ENCODE peak calls at places on chromosomes 1 and 21, in ten cellular contexts. F, U, H, X, W, V, D, G, P and Y are unnamed samples.

GRCh38 chr1:70891444-70891843 is 156.2 kb downstream of the PTGER3 start:
- DNase-seq in F (no peak), U (no peak), H (no peak), X (no peak), W (no peak), V (no peak), D (no peak), G (no peak), P (no peak), Y (no peak)

GRCh38 chr1:231626951-231627614 is 493 bp downstream of the DISC1 start:
- DNase-seq in F (no peak), U (peak; percentile 19), H (peak; percentile 40), X (no peak), W (peak; percentile 49), V (no peak), D (peak; percentile 48), G (peak; percentile 66), P (peak; percentile 86), Y (peak; percentile 66)

GRCh38 chr1:245652660-245653427 is 498.1 kb downstream of the KIF26B start:
- DNase-seq in F (no peak), U (no peak), H (no peak), X (no peak), W (no peak), V (no peak), D (no peak), G (no peak), P (peak; percentile 74), Y (no peak)

GRCh38 chr1:204960306-204960984 is 82.6 kb upstream of the CNTN2 start:
- DNase-seq in F (no peak), U (no peak), H (no peak), X (no peak), W (no peak), V (no peak), D (no peak), G (no peak), P (no peak), Y (no peak)

GRCh38 chr1:109181085-109181806 is 32.5 kb upstream of the SARS1 start:
- DNase-seq in F (no peak), U (peak; percentile 89), H (no peak), X (no peak), W (no peak), V (no peak), D (peak; percentile 20), G (no peak), P (no peak), Y (peak; percentile 57)

GRCh38 chr21:43818685-43819084 is 29.3 kb downstream of the RRP1 start:
- DNase-seq in F (no peak), U (no peak), H (no peak), X (no peak), W (no peak), V (no peak), D (no peak), G (no peak), P (peak; percentile 81), Y (no peak)

GRCh38 chr1:9724706-9725476 is 73.4 kb downstream of the PIK3CD start:
- DNase-seq in F (peak; percentile 71), U (peak; percentile 57), H (peak; percentile 43), X (no peak), W (peak; percentile 65), V (no peak), D (peak; percentile 53), G (peak; percentile 89), P (peak; percentile 52), Y (no peak)

GRCh38 chr1:53944469-53945182 is 873 bp downstream of the IFT25 start:
- DNase-seq in F (no peak), U (no peak), H (no peak), X (no peak), W (no peak), V (no peak), D (no peak), G (no peak), P (no peak), Y (no peak)

GRCh38 chr1:26127235-26128163 is 15.9 kb downstream of the PDIK1L start:
- DNase-seq in F (no peak), U (no peak), H (no peak), X (no peak), W (no peak), V (no peak), D (no peak), G (no peak), P (peak; percentile 21), Y (no peak)

GRCh38 chr1:183027791-183028190 is 4.6 kb downstream of the LAMC1 start:
- DNase-seq in F (no peak), U (no peak), H (no peak), X (no peak), W (no peak), V (no peak), D (no peak), G (no peak), P (no peak), Y (no peak)

GRCh38 chr1:43531453-43531905 is 796 bp downstream of the PTPRF start:
- DNase-seq in F (peak; percentile 54), U (peak; percentile 28), H (peak; percentile 28), X (no peak), W (no peak), V (no peak), D (no peak), G (peak; percentile 62), P (no peak), Y (peak; percentile 54)

GRCh38 chr1:87203890-87204289 is 124.8 kb upstream of the LMO4 start:
- DNase-seq in F (no peak), U (no peak), H (peak; percentile 42), X (no peak), W (no peak), V (no peak), D (no peak), G (no peak), P (no peak), Y (no peak)

GRCh38 chr1:61307422-61308140 is 225.2 kb downstream of the NFIA start:
- DNase-seq in F (no peak), U (no peak), H (no peak), X (no peak), W (no peak), V (no peak), D (no peak), G (no peak), P (no peak), Y (no peak)

GRCh38 chr1:176904057-176904815 is 260.3 kb downstream of the ASTN1 start:
- DNase-seq in F (no peak), U (no peak), H (no peak), X (no peak), W (no peak), V (no peak), D (no peak), G (no peak), P (no peak), Y (no peak)